ENCODE peak calls at places on chromosomes 4 and X, in eight cellular contexts. Q is substantia nigra; C is A549; Y is K562; M is effector memory CD4-positive, alpha-beta T cell; J is heart left ventricle; E is tibial nerve; T is CD8-positive, alpha-beta memory T cell. V is an unnamed sample.

GRCh38 chr4:40544216-40544615 is 85.4 kb downstream of the RBM47 start:
- DNase-seq in Q (no peak), C (no peak), Y (no peak), M (no peak), J (no peak), E (no peak), T (no peak), V (no peak)

GRCh38 chrX:133856819-133857218 is 128.6 kb downstream of the GPC3 start:
- DNase-seq in Q (no peak), C (no peak), Y (no peak), M (no peak), J (no peak), E (no peak), T (no peak), V (no peak)

GRCh38 chr4:7384929-7385890 is 49.5 kb downstream of the PSAPL1 start:
- DNase-seq in Q (no peak), C (no peak), Y (no peak), M (no peak), J (peak; percentile 18), E (no peak), T (no peak), V (no peak)

GRCh38 chr4:165355900-165356300 is 22.9 kb upstream of the CPE start:
- DNase-seq in Q (peak; percentile 30), C (no peak), Y (no peak), M (no peak), J (no peak), E (no peak), T (no peak), V (no peak)

GRCh38 chrX:15882704-15883539 is 28.3 kb upstream of the AP1S2 start:
- DNase-seq in Q (no peak), C (no peak), Y (no peak), M (no peak), J (no peak), E (no peak), T (no peak), V (no peak)

GRCh38 chr4:15451181-15451865 is 18.4 kb upstream of the CC2D2A start:
- DNase-seq in Q (no peak), C (no peak), Y (no peak), M (no peak), J (no peak), E (no peak), T (no peak), V (no peak)

GRCh38 chr4:87560802-87561201 is 31.6 kb upstream of the SPARCL1 start:
- DNase-seq in Q (no peak), C (no peak), Y (no peak), M (no peak), J (no peak), E (no peak), T (no peak), V (no peak)

GRCh38 chrX:39734174-39734776 is 363.5 kb downstream of the BCOR start:
- DNase-seq in Q (no peak), C (no peak), Y (no peak), M (no peak), J (no peak), E (no peak), T (no peak), V (no peak)

GRCh38 chrX:46770817-46771163 is 11.9 kb upstream of the SLC9A7 start:
- DNase-seq in Q (no peak), C (no peak), Y (no peak), M (no peak), J (no peak), E (no peak), T (no peak), V (no peak)

GRCh38 chrX:9197231-9197630 is 163.3 kb upstream of the FAM9B start:
- DNase-seq in Q (no peak), C (no peak), Y (no peak), M (no peak), J (no peak), E (no peak), T (no peak), V (no peak)

GRCh38 chr4:98584265-98584664 is 74.1 kb downstream of the TSPAN5 start:
- DNase-seq in Q (no peak), C (no peak), Y (no peak), M (no peak), J (no peak), E (no peak), T (no peak), V (no peak)

GRCh38 chrX:134603806-134604700 is 54.2 kb downstream of the PLAC1 start:
- DNase-seq in Q (no peak), C (peak; percentile 73), Y (no peak), M (no peak), J (no peak), E (no peak), T (no peak), V (no peak)

GRCh38 chr4:11051181-11051580 is 366.6 kb upstream of the CLNK start:
- DNase-seq in Q (no peak), C (no peak), Y (no peak), M (no peak), J (no peak), E (no peak), T (no peak), V (no peak)

GRCh38 chrX:37302569-37302968 is 46.6 kb upstream of the PRRG1 start:
- DNase-seq in Q (peak; percentile 6), C (no peak), Y (no peak), M (no peak), J (no peak), E (no peak), T (no peak), V (peak; percentile 2)

GRCh38 chrX:118495958-118496762 is 545 bp downstream of the DOCK11 start:
- DNase-seq in Q (no peak), C (no peak), Y (peak; percentile 21), M (peak; percentile 63), J (peak; percentile 63), E (no peak), T (peak; percentile 79), V (no peak)

GRCh38 chr4:84085986-84086385 is 413.1 kb downstream of the NKX6-1 start:
- DNase-seq in Q (no peak), C (no peak), Y (no peak), M (no peak), J (no peak), E (no peak), T (no peak), V (no peak)

GRCh38 chr4:1416948-1417260 is 10.7 kb upstream of the NKX1-1 start:
- DNase-seq in Q (no peak), C (no peak), Y (no peak), M (no peak), J (no peak), E (no peak), T (no peak), V (no peak)

GRCh38 chrX:114797494-114797893 is 213.6 kb downstream of the HTR2C start:
- DNase-seq in Q (no peak), C (no peak), Y (no peak), M (no peak), J (no peak), E (no peak), T (no peak), V (no peak)

GRCh38 chrX:64204701-64205440 is 637 bp downstream of the AMER1 start:
- DNase-seq in Q (peak; percentile 29), C (peak; percentile 42), Y (peak; percentile 45), M (no peak), J (peak; percentile 34), E (peak; percentile 12), T (peak; percentile 10), V (no peak)

GRCh38 chrX:64205441-64205734 is at the start of gene AMER1:
- DNase-seq in Q (peak; percentile 38), C (no peak), Y (no peak), M (no peak), J (no peak), E (no peak), T (no peak), V (no peak)

GRCh38 chrX:64205735-64206491 is 405 bp upstream of the AMER1 start:
- DNase-seq in Q (peak; percentile 90), C (peak; percentile 83), Y (peak; percentile 91), M (peak; percentile 82), J (peak; percentile 95), E (peak; percentile 90), T (peak; percentile 83), V (peak; percentile 61)

GRCh38 chrX:64204252-64204651 is 1.3 kb downstream of the AMER1 start:
- DNase-seq in Q (peak; percentile 20), C (no peak), Y (no peak), M (no peak), J (peak; percentile 51), E (peak; percentile 11), T (no peak), V (no peak)

DNA sequence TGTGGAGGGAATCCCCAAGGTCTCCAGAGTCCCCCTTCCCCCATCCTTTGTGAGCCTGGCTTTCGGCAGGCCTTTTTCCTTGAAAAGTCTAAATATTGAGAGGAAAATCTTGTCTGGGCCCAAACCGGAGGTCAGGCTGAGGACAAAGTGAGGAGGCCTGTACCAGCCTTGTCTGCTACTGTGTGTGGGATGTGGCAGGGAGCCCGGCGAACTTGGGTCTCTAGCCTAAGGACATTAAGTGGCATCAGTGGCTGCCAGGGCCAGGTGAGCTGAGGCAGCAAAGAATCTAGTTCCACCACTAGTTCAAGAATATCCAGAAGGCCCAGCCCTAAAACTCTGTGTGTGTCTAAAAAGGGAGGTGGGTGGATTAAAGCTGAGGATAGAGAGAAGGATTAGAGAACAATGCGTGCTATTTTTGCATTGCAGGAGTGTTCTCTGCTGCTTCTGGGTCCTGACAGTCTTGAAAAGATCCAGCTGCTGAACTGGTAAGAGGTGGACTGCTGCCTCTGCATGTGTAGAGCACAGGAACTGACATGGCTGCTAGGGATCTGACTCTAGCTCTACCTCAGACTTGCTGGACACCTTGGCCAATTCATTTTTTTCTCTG is 1.2 kb upstream of the AMER1 start:
- DNase-seq in Q (peak; percentile 4), C (no peak), Y (no peak), M (no peak), J (no peak), E (no peak), T (no peak), V (no peak)
- H3K27ac ChIP-seq in Q (peak overlapping the region; percentile 86), C (peak overlapping the region; percentile 93), Y (peak overlapping the region; percentile 55), M (peak overlapping the region; percentile 82), J (peak overlapping the region; percentile 88), E (peak overlapping the region; percentile 95), T (peak overlapping the region; percentile 79), V (no peak overlapping the region)

GRCh38 chrX:42739258-42739657 is 38.7 kb downstream of the PPP1R2C start:
- DNase-seq in Q (no peak), C (no peak), Y (no peak), M (no peak), J (no peak), E (no peak), T (peak; percentile 15), V (no peak)
- H3K27ac ChIP-seq in Q (no peak overlapping the region), C (no peak overlapping the region), Y (no peak overlapping the region), M (peak overlapping the region; percentile 13), J (peak overlapping the region; percentile 38), E (no peak overlapping the region), T (no peak overlapping the region), V (no peak overlapping the region)

GRCh38 chr4:168647976-168648375 is 151.1 kb downstream of the PALLD start:
- DNase-seq in Q (no peak), C (no peak), Y (no peak), M (no peak), J (no peak), E (no peak), T (no peak), V (no peak)
- H3K27ac ChIP-seq in Q (no peak overlapping the region), C (no peak overlapping the region), Y (no peak overlapping the region), M (no peak overlapping the region), J (no peak overlapping the region), E (no peak overlapping the region), T (no peak overlapping the region), V (no peak overlapping the region)

DNA sequence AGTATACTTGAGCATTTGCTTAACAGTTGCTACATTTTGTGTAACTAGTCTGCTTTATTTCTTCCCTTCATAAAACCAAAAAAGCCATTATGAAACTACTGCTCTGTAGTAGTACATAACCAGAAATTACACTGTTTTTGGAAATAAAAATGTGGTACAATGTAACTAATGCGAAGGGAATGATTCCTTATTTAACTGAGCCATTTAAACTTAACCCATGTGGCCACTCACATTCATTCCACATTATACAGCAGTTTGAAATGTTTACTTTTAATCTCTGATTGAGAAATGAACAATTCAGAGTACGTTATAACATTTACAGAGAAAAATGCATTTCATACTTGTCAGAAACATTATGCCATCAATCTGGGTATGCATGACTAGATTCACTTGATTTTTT is 94.2 kb downstream of the NYX start:
- DNase-seq in Q (no peak), C (no peak), Y (no peak), M (no peak), J (no peak), E (no peak), T (no peak), V (no peak)
- H3K27ac ChIP-seq in Q (no peak overlapping the region), C (no peak overlapping the region), Y (no peak overlapping the region), M (no peak overlapping the region), J (no peak overlapping the region), E (no peak overlapping the region), T (no peak overlapping the region), V (no peak overlapping the region)